ENCODE peak calls at places on chromosome 3, in six cellular contexts. F is astrocyte, A is OCI-LY7, B is fibroblast of lung, N is cardiac muscle cell, U is GM06990. G is an unnamed sample.

GRCh38 chr3:194262345-194263305 is 88.5 kb downstream of the CPN2 start:
- DNase-seq in N (no peak), F (no peak), A (no peak), U (no peak), B (no peak), G (no peak)

GRCh38 chr3:158768881-158769518 is 32.9 kb upstream of the MFSD1 start:
- DNase-seq in F (peak), U (no peak), A (no peak), B (peak), N (no peak), G (no peak)

GRCh38 chr3:34727700-34728099 is 911.6 kb upstream of the ARPP21 start:
- DNase-seq in F (no peak), N (no peak), U (no peak), A (no peak), B (no peak), G (no peak)

GRCh38 chr3:63662500-63662899 is 10.0 kb downstream of the SNTN start:
- DNase-seq in B (no peak), U (no peak), N (peak), F (no peak), A (no peak), G (no peak)

GRCh38 chr3:23992051-23992628 is 47.1 kb downstream of the NR1D2 start:
- DNase-seq in A (no peak), F (peak), N (no peak), B (peak), U (no peak), G (no peak)

GRCh38 chr3:125394406-125394805 is 19.3 kb upstream of the ZNF148 start:
- DNase-seq in F (no peak), U (no peak), A (no peak), N (no peak), B (no peak), G (no peak)

GRCh38 chr3:161273589-161274218 is 52.6 kb downstream of the NMD3 start:
- DNase-seq in A (peak), B (peak), U (no peak), N (peak), F (no peak), G (no peak)

GRCh38 chr3:168860028-168860427 is 764.3 kb upstream of the GOLIM4 start:
- DNase-seq in F (no peak), A (no peak), U (no peak), B (no peak), N (no peak), G (no peak)

GRCh38 chr3:99789322-99789721 is 28.3 kb upstream of the CMSS1 start:
- DNase-seq in U (no peak), N (peak), F (peak), B (peak), A (peak), G (no peak)

GRCh38 chr3:175885196-175885766 is 1026.1 kb downstream of the NAALADL2 start:
- DNase-seq in U (no peak), F (no peak), A (no peak), N (no peak), B (no peak), G (no peak)

GRCh38 chr3:187921391-187921790 is 176.1 kb upstream of the BCL6 start:
- DNase-seq in B (no peak), F (no peak), U (no peak), A (no peak), N (no peak), G (no peak)

GRCh38 chr3:125110016-125110875 is 54.4 kb upstream of the HEG1 start:
- DNase-seq in U (no peak), N (no peak), B (peak), F (peak), A (no peak), G (no peak)

GRCh38 chr3:11060500-11061251 is 68.1 kb downstream of the SLC6A1 start:
- DNase-seq in A (peak), N (peak), B (peak), F (peak), U (peak), G (peak)

GRCh38 chr3:8563146-8563545 is 61.5 kb downstream of the LMCD1 start:
- DNase-seq in B (no peak), N (no peak), A (no peak), F (no peak), U (no peak), G (no peak)

GRCh38 chr3:877001-877400 is 215.8 kb upstream of the CNTN6 start:
- DNase-seq in N (no peak), B (no peak), F (peak), U (no peak), A (no peak), G (no peak)

GRCh38 chr3:195123196-195123805 is 147.7 kb downstream of the XXYLT1 start:
- DNase-seq in F (peak), U (no peak), B (no peak), N (no peak), A (no peak), G (no peak)

GRCh38 chr3:79419222-79419621 is 348.6 kb downstream of the ROBO1 start:
- DNase-seq in A (no peak), N (peak), U (no peak), F (peak), B (peak), G (no peak)

GRCh38 chr3:93924491-93924890 is 49.2 kb downstream of the PROS1 start:
- DNase-seq in N (no peak), F (no peak), A (no peak), B (no peak), U (no peak), G (no peak)

GRCh38 chr3:127015282-127016042 is 32.5 kb downstream of the PLXNA1 start:
- DNase-seq in B (no peak), N (no peak), F (no peak), A (no peak), U (peak), G (no peak)

GRCh38 chr3:42830437-42831320 is 21.4 kb downstream of the ACKR2 start:
- DNase-seq in B (peak), A (peak), N (peak), U (no peak), F (no peak), G (no peak)

GRCh38 chr3:42652611-42653302 is 740 bp upstream of the ZBTB47 start:
- DNase-seq in F (peak), A (peak), B (peak), N (no peak), U (no peak), G (no peak)

GRCh38 chr3:188139466-188139865 is 14.5 kb upstream of the LPP start:
- DNase-seq in F (no peak), U (no peak), N (no peak), A (no peak), B (no peak), G (no peak)

GRCh38 chr3:136008221-136008620 is 42.7 kb downstream of the PPP2R3A start:
- DNase-seq in U (no peak), N (no peak), B (no peak), F (no peak), A (no peak), G (no peak)

GRCh38 chr3:179309225-179310109 is 13.4 kb upstream of the ZNF639 start:
- DNase-seq in N (no peak), B (no peak), A (no peak), U (no peak), F (no peak), G (no peak)

GRCh38 chr3:81087607-81088006 is 673.8 kb downstream of the GBE1 start:
- DNase-seq in A (no peak), U (no peak), N (no peak), B (no peak), F (no peak), G (no peak)

GRCh38 chr3:111768076-111768475 is 91.0 kb upstream of the PHLDB2 start:
- DNase-seq in A (no peak), F (no peak), B (no peak), N (no peak), U (no peak), G (no peak)

GRCh38 chr3:30766522-30766921 is 127.9 kb downstream of the GADL1 start:
- DNase-seq in U (no peak), B (no peak), A (no peak), N (no peak), F (no peak), G (no peak)

GRCh38 chr3:76698136-76698535 is 341.8 kb upstream of the ROBO2 start:
- DNase-seq in N (no peak), B (no peak), F (no peak), A (no peak), U (no peak), G (no peak)

GRCh38 chr3:112681822-112682325 is 40.9 kb upstream of the CCDC80 start:
- DNase-seq in N (no peak), B (peak), A (no peak), U (no peak), F (peak), G (no peak)

GRCh38 chr3:46662771-46663551 is 30.5 kb downstream of the ALS2CL start:
- DNase-seq in N (peak), A (no peak), U (no peak), B (peak), F (peak), G (no peak)

GRCh38 chr3:107657971-107658370 is 135.2 kb downstream of the BBX start:
- DNase-seq in U (no peak), F (no peak), B (peak), N (no peak), A (no peak), G (no peak)

GRCh38 chr3:183044547-183045229 is 54.6 kb downstream of the MCCC1 start:
- DNase-seq in U (peak), A (peak), F (no peak), N (no peak), B (no peak), G (no peak)

GRCh38 chr3:114179575-114179974 is 723 bp upstream of the DRD3 start:
- DNase-seq in B (peak), N (peak), U (no peak), A (peak), F (peak), G (no peak)

GRCh38 chr3:64928683-64929082 is 240.9 kb upstream of the ADAMTS9 start:
- DNase-seq in A (no peak), N (no peak), B (no peak), U (no peak), F (no peak), G (no peak)

GRCh38 chr3:13500133-13500885 is 20.2 kb downstream of the HDAC11 start:
- DNase-seq in F (no peak), U (no peak), B (no peak), A (peak), N (peak), G (no peak)
- TF ChIP-seq CTCF in F (peak), U (peak), B (peak), A (peak), N (peak), G (peak)

DNA sequence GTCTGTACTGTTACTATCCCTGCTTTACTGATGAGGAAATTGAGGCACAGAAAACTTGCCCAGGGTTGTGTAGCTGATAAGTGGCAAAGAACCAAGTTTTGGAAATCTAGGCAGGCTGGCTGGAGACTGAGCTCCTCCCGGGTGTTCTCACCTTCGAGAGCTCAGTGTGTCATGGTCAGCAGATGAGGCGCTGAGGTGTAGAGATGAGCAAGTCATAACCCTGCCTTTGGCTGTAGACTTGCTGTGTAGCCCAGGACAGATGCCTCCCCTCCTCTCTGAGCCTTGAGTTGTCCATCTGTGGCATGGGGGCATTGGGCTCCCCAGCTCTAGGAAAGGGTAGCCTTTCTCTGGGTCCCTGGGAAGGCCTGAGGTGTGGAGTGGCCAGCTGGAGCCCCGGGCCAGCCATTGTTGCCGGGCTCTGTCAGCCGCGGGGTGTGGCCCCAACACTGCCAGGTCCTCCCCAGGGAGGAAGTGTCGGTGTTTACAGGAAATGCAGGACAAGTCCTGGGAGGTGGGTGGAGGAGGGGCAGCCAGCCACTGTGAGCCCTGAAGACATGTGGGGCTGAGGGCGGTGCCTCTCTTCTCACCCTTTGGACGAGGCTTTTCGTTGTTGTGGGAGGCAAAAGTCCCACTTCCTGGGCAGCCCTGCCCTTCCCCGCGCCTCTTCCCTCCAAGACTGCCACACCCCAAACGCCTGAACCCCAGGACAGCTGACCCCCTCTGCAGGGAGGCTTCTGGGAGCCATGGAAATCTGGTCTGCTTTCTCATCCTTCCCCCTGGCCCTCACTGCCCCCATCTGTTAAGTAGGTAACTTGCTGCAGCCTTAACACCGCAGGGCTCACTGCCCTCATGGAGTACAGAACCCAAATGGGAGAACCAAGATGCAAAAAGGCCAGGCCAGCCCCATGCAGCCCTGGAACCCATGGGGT is 29.1 kb downstream of the FGD5 start:
- DNase-seq in U (peak), A (peak), B (no peak), N (no peak), F (no peak), G (no peak)
- TF ChIP-seq CTCF in U (no peak), A (no peak), B (no peak), N (no peak), F (no peak), G (no peak)

GRCh38 chr3:22731901-22732300 is 471.2 kb upstream of the UBE2E2 start:
- DNase-seq in B (no peak), A (no peak), U (no peak), F (no peak), N (no peak), G (no peak)

GRCh38 chr3:22728406-22728805 is 474.7 kb upstream of the UBE2E2 start:
- DNase-seq in N (no peak), A (no peak), B (no peak), U (no peak), F (no peak), G (no peak)

GRCh38 chr3:22729212-22729611 is 473.9 kb upstream of the UBE2E2 start:
- DNase-seq in N (no peak), A (no peak), B (no peak), U (no peak), F (peak), G (no peak)

GRCh38 chr3:22730701-22731100 is 472.4 kb upstream of the UBE2E2 start:
- DNase-seq in N (no peak), F (no peak), A (no peak), U (no peak), B (no peak), G (no peak)

GRCh38 chr3:22729981-22730380 is 473.1 kb upstream of the UBE2E2 start:
- DNase-seq in A (no peak), U (no peak), F (no peak), N (no peak), B (peak), G (no peak)
- TF ChIP-seq CTCF in A (peak), U (no peak), F (peak), N (peak), B (no peak), G (peak)

DNA sequence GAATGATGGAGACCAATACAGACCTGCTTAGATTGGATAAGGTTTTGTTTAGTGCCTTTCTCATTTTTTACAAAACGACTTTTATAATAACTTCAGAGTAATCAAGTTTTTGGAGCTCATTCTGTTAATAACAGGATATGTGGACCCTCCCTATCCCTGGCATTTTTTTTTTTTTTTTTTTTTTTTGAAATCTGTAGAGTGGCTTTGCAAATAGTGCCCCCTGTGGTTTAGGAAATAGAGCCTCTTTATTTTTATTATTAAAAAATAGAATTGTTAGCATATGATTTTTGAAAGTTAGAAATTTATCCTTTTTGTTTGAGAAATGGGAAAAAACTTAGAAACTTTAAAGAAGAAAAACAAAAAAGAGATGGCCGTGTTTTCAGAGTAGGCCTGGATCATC is 11.4 kb downstream of the SKIL start:
- DNase-seq in F (no peak), B (peak), U (no peak), A (no peak), N (no peak), G (no peak)
- TF ChIP-seq CTCF in F (peak), B (no peak), U (no peak), A (peak), N (peak), G (peak)

GRCh38 chr3:50120364-50121095 is 31.8 kb downstream of the RBM5 start:
- DNase-seq in F (no peak), N (no peak), B (no peak), U (no peak), A (no peak), G (no peak)

GRCh38 chr3:50121416-50122032 is 32.8 kb downstream of the RBM5 start:
- DNase-seq in A (peak), N (peak), B (peak), U (peak), F (peak), G (peak)

GRCh38 chr3:50119786-50120185 is 31.1 kb downstream of the RBM5 start:
- DNase-seq in F (no peak), N (no peak), A (no peak), U (no peak), B (no peak), G (no peak)

GRCh38 chr3:50117120-50117519 is 28.4 kb downstream of the RBM5 start:
- DNase-seq in A (no peak), B (no peak), N (no peak), U (no peak), F (no peak), G (no peak)

GRCh38 chr3:50118237-50118636 is 29.5 kb downstream of the RBM5 start:
- DNase-seq in B (no peak), F (no peak), U (no peak), N (no peak), A (no peak), G (no peak)
- TF ChIP-seq CTCF in B (no peak), F (no peak), U (no peak), N (no peak), A (no peak), G (no peak)

G was measured in type B pancreatic cell.